ENCODE peak calls at places on chromosome 3, in nine cellular contexts. G is stimulated activated CD4-positive, alpha-beta T cell treated with anti-CD3 and anti-CD28 coated beads, Interleukin-2, amount 100 ng/mL, for 48 hours; D is fibroblast of the aortic adventitia; K is dermis blood vessel endothelial cell; Y is activated T-helper 1 cell treated with anti-CD3 and anti-CD28 coated beads, Interleukin-12 subunit alpha, Interleukin-12 subunit beta, Interleukin-2, Interleukin-4 antibody, amounts not matched to agents 30 ng/mL and 10 ng/mL and 1 ng/mL, durations not matched to agents 14 hours and 24 hours and 36 hours; A is iris pigment epithelial cell; T is ACHN; E is NCI-H1417 treated with DMSO at 0.1 percent for 48 hours; F is GF-D8. W is an unnamed sample.

GRCh38 chr3:17985658-17986392 is 243.4 kb upstream of the TBC1D5 start:
- DNase-seq in Y (no peak), D (no peak), K (no peak), F (peak), A (no peak), G (no peak), E (no peak), T (no peak), W (no peak)

GRCh38 chr3:89380006-89380405 is 272.6 kb downstream of the EPHA3 start:
- DNase-seq in G (no peak), D (peak), A (peak), E (no peak), Y (no peak), K (no peak), T (no peak), F (no peak), W (no peak)

GRCh38 chr3:188067932-188068331 is 86.0 kb upstream of the LPP start:
- DNase-seq in F (no peak), Y (no peak), D (peak), E (no peak), T (peak), G (no peak), K (peak), A (peak), W (no peak)

GRCh38 chr3:46838301-46838700 is 24.9 kb downstream of the MYL3 start:
- DNase-seq in F (no peak), E (no peak), G (no peak), A (no peak), T (no peak), K (no peak), D (no peak), Y (no peak), W (no peak)

GRCh38 chr3:99128205-99128604 is 226.7 kb upstream of the DCBLD2 start:
- DNase-seq in F (no peak), E (no peak), Y (no peak), K (no peak), G (no peak), A (peak), T (no peak), D (peak), W (no peak)

GRCh38 chr3:62696011-62696410 is 179.2 kb downstream of the CADPS start:
- DNase-seq in E (no peak), Y (no peak), F (no peak), G (no peak), T (no peak), D (no peak), K (no peak), A (no peak), W (no peak)

GRCh38 chr3:134860141-134860540 is 65.1 kb downstream of the EPHB1 start:
- DNase-seq in G (no peak), Y (no peak), K (no peak), E (no peak), F (no peak), T (no peak), A (no peak), D (no peak), W (no peak)

GRCh38 chr3:37210230-37210629 is 35.8 kb upstream of the LRRFIP2 start:
- DNase-seq in Y (no peak), A (peak), T (no peak), D (peak), K (no peak), E (no peak), G (no peak), F (no peak), W (no peak)

GRCh38 chr3:6578526-6578925 is 282.4 kb upstream of the GRM7 start:
- DNase-seq in Y (no peak), K (no peak), E (no peak), D (no peak), A (no peak), T (no peak), G (no peak), F (no peak), W (no peak)

GRCh38 chr3:50297896-50298725 is 1.1 kb downstream of the HYAL3 start:
- DNase-seq in A (no peak), G (no peak), D (no peak), Y (no peak), T (no peak), K (no peak), F (peak), E (no peak), W (no peak)

GRCh38 chr3:184559336-184559735 is 2.2 kb upstream of the EPHB3 start:
- DNase-seq in T (no peak), A (no peak), K (no peak), D (no peak), Y (no peak), G (no peak), E (peak), F (no peak), W (no peak)

GRCh38 chr3:14410501-14411165 is 8.2 kb downstream of the SLC6A6 start:
- DNase-seq in E (no peak), Y (peak), D (peak), A (peak), G (no peak), F (peak), T (peak), K (peak), W (peak)

GRCh38 chr3:55329849-55330248 is 157.3 kb downstream of the WNT5A start:
- DNase-seq in F (no peak), D (peak), G (no peak), Y (no peak), T (peak), K (no peak), E (no peak), A (peak), W (no peak)

GRCh38 chr3:47003461-47004368 is 24.2 kb downstream of the NBEAL2 start:
- DNase-seq in A (no peak), E (no peak), D (no peak), F (no peak), G (no peak), K (no peak), Y (no peak), T (no peak), W (no peak)

GRCh38 chr3:46921871-46922271 is 44.4 kb downstream of the PTH1R start:
- DNase-seq in G (no peak), A (no peak), Y (no peak), T (no peak), F (no peak), E (no peak), K (no peak), D (no peak), W (no peak)

GRCh38 chr3:126716057-126716456 is 12.0 kb downstream of the CHCHD6 start:
- DNase-seq in G (no peak), E (no peak), K (no peak), Y (no peak), D (no peak), T (no peak), F (no peak), A (no peak), W (no peak)

GRCh38 chr3:128081226-128081625 is 29.0 kb downstream of the SEC61A1 start:
- DNase-seq in T (no peak), G (no peak), Y (no peak), E (no peak), A (no peak), D (no peak), K (no peak), F (no peak), W (no peak)

GRCh38 chr3:58531956-58532355 is 5.0 kb downstream of the ACOX2 start:
- DNase-seq in E (no peak), F (no peak), T (peak), D (no peak), Y (no peak), K (peak), G (no peak), A (peak), W (no peak)

GRCh38 chr3:196789773-196790419 is 50.2 kb downstream of the PAK2 start:
- DNase-seq in D (peak), T (no peak), E (no peak), G (no peak), K (no peak), Y (no peak), F (no peak), A (no peak), W (no peak)

GRCh38 chr3:101195951-101196713 is 124.2 kb downstream of the IMPG2 start:
- DNase-seq in G (no peak), K (peak), F (no peak), A (peak), D (peak), Y (no peak), E (no peak), T (peak), W (no peak)

GRCh38 chr3:168524129-168524528 is 428.4 kb upstream of the GOLIM4 start:
- DNase-seq in G (no peak), T (no peak), Y (no peak), D (no peak), A (no peak), E (no peak), F (no peak), K (no peak), W (no peak)

GRCh38 chr3:12644297-12644937 is 19.5 kb downstream of the RAF1 start:
- DNase-seq in G (no peak), K (no peak), F (no peak), A (peak), E (no peak), T (no peak), D (peak), Y (no peak), W (no peak)

GRCh38 chr3:112742934-112743333 is 102.0 kb upstream of the CCDC80 start:
- DNase-seq in K (no peak), G (no peak), A (no peak), E (no peak), D (no peak), Y (no peak), T (no peak), F (no peak), W (no peak)

GRCh38 chr3:99577160-99577559 is 61.2 kb upstream of the COL8A1 start:
- DNase-seq in F (no peak), E (no peak), A (peak), G (no peak), K (no peak), Y (no peak), D (peak), T (no peak), W (no peak)

GRCh38 chr3:33064929-33065328 is 32.0 kb downstream of the GLB1 start:
- DNase-seq in E (no peak), K (no peak), Y (no peak), F (no peak), D (no peak), T (no peak), G (no peak), A (no peak), W (peak)

GRCh38 chr3:10505791-10506585 is 602 bp upstream of the ATP2B2 start:
- DNase-seq in D (no peak), K (no peak), G (no peak), E (no peak), A (no peak), F (no peak), Y (no peak), T (no peak), W (no peak)

GRCh38 chr3:156604642-156605144 is 49.8 kb upstream of the SSR3 start:
- DNase-seq in E (no peak), F (no peak), A (no peak), K (no peak), Y (no peak), T (no peak), D (no peak), G (no peak), W (no peak)

GRCh38 chr3:56801597-56802410 is at the start of gene ARHGEF3:
- DNase-seq in T (peak), K (peak), A (peak), Y (peak), D (peak), F (no peak), E (no peak), G (peak), W (peak)

GRCh38 chr3:152505926-152506325 is 237.2 kb downstream of the MBNL1 start:
- DNase-seq in D (no peak), K (no peak), G (peak), A (no peak), T (no peak), F (no peak), E (no peak), Y (peak), W (peak)

GRCh38 chr3:16290827-16291196 is 25.8 kb downstream of the OXNAD1 start:
- DNase-seq in G (no peak), E (no peak), T (no peak), F (peak), D (no peak), A (peak), K (peak), Y (no peak), W (no peak)

GRCh38 chr3:48018841-48019240 is 2.6 kb upstream of the MAP4 start:
- DNase-seq in A (peak), E (no peak), K (peak), Y (no peak), T (peak), G (no peak), D (peak), F (no peak), W (no peak)

GRCh38 chr3:25033407-25034029 is 394.5 kb upstream of the RARB start:
- DNase-seq in E (no peak), G (peak), K (no peak), A (peak), Y (no peak), F (no peak), D (no peak), T (peak), W (peak)

GRCh38 chr3:45885979-45886711 is at the start of gene CCR9:
- DNase-seq in F (no peak), T (no peak), D (no peak), E (no peak), A (no peak), G (no peak), K (no peak), Y (no peak), W (no peak)

GRCh38 chr3:110318108-110318507 is 753.5 kb upstream of the NECTIN3 start:
- DNase-seq in G (no peak), F (no peak), Y (no peak), E (no peak), D (peak), T (no peak), K (peak), A (peak), W (no peak)

GRCh38 chr3:149727676-149728075 is 24.6 kb downstream of the COMMD2 start:
- DNase-seq in G (no peak), F (no peak), D (no peak), E (no peak), Y (no peak), A (no peak), K (no peak), T (no peak), W (no peak)

GRCh38 chr3:54836876-54837275 is 91.0 kb downstream of the LRTM1 start:
- DNase-seq in Y (no peak), A (no peak), G (no peak), K (no peak), D (no peak), T (no peak), F (no peak), E (no peak), W (no peak)

GRCh38 chr3:73484656-73485248 is 140.0 kb downstream of the PDZRN3 start:
- DNase-seq in A (no peak), Y (no peak), E (no peak), D (peak), T (no peak), K (no peak), G (no peak), F (no peak), W (no peak)

GRCh38 chr3:55519016-55519415 is 31.9 kb upstream of the WNT5A start:
- DNase-seq in A (peak), T (no peak), Y (no peak), K (no peak), F (no peak), D (peak), G (no peak), E (no peak), W (no peak)

GRCh38 chr3:149339931-149340309 is 6.5 kb upstream of the TM4SF18 start:
- DNase-seq in D (peak), F (no peak), Y (no peak), G (no peak), K (peak), E (no peak), T (peak), A (peak), W (no peak)

GRCh38 chr3:136838641-136839555 is 20.0 kb downstream of the SLC35G2 start:
- DNase-seq in G (no peak), K (peak), A (peak), Y (no peak), D (peak), F (peak), E (no peak), T (peak), W (no peak)